ENCODE peak calls at places on chromosomes 12 and 14, in eight cellular contexts. One of them, this sample, is unnamed. For H3K4me1, the result is how much of the 10 kb centered on the place peaks cover.

GRCh38 chr14:93135399-93135798 is 19.7 kb upstream of the ITPK1 start:
- DNase-seq in HepG2: no peak
- DNase-seq in transverse colon: no peak
- DNase-seq in esophagus muscularis mucosa: no peak
- DNase-seq in GM12878: no peak
- DNase-seq in ovary: no peak
- DNase-seq in A549: no peak
- DNase-seq in suprapubic skin: no peak
- DNase-seq in this sample: no peak

GRCh38 chr12:100499416-100499815 is 25.8 kb downstream of the NR1H4 start:
- DNase-seq in esophagus muscularis mucosa: no peak
- DNase-seq in A549: no peak
- DNase-seq in HepG2: no peak
- DNase-seq in ovary: no peak
- DNase-seq in GM12878: no peak
- DNase-seq in transverse colon: no peak
- DNase-seq in suprapubic skin: no peak
- DNase-seq in this sample: no peak

GRCh38 chr14:59772252-59772651 is 98.3 kb downstream of the RTN1 start:
- DNase-seq in transverse colon: no peak
- DNase-seq in A549: no peak
- DNase-seq in ovary: no peak
- DNase-seq in suprapubic skin: no peak
- DNase-seq in GM12878: no peak
- DNase-seq in esophagus muscularis mucosa: no peak
- DNase-seq in HepG2: no peak
- DNase-seq in this sample: no peak

GRCh38 chr12:39327520-39327919 is 115.4 kb downstream of the KIF21A start:
- DNase-seq in A549: no peak
- DNase-seq in GM12878: no peak
- DNase-seq in ovary: no peak
- DNase-seq in transverse colon: no peak
- DNase-seq in suprapubic skin: no peak
- DNase-seq in esophagus muscularis mucosa: no peak
- DNase-seq in HepG2: no peak
- DNase-seq in this sample: no peak

GRCh38 chr12:122527478-122527944 is 462 bp downstream of the KNTC1 start:
- DNase-seq in transverse colon: peak
- DNase-seq in ovary: no peak
- DNase-seq in suprapubic skin: no peak
- DNase-seq in GM12878: no peak
- DNase-seq in A549: peak
- DNase-seq in HepG2: no peak
- DNase-seq in esophagus muscularis mucosa: no peak
- DNase-seq in this sample: no peak

GRCh38 chr12:105485321-105485910 is 154.9 kb downstream of the C12orf75 start:
- DNase-seq in A549: no peak
- DNase-seq in GM12878: no peak
- DNase-seq in HepG2: no peak
- DNase-seq in suprapubic skin: no peak
- DNase-seq in ovary: peak
- DNase-seq in transverse colon: no peak
- DNase-seq in esophagus muscularis mucosa: no peak
- DNase-seq in this sample: no peak

GRCh38 chr14:53929871-53930685 is 26.5 kb downstream of the BMP4 start:
- DNase-seq in A549: peak
- DNase-seq in ovary: no peak
- DNase-seq in HepG2: no peak
- DNase-seq in esophagus muscularis mucosa: no peak
- DNase-seq in transverse colon: peak
- DNase-seq in suprapubic skin: no peak
- DNase-seq in GM12878: no peak
- DNase-seq in this sample: no peak

GRCh38 chr12:70815056-70815455 is 105.5 kb downstream of the PTPRR start:
- DNase-seq in HepG2: no peak
- DNase-seq in A549: no peak
- DNase-seq in esophagus muscularis mucosa: no peak
- DNase-seq in transverse colon: no peak
- DNase-seq in suprapubic skin: no peak
- DNase-seq in GM12878: no peak
- DNase-seq in ovary: no peak
- DNase-seq in this sample: no peak

GRCh38 chr14:94423465-94424056 is 29.0 kb downstream of the SERPINA11 start:
- DNase-seq in suprapubic skin: peak
- DNase-seq in esophagus muscularis mucosa: no peak
- DNase-seq in HepG2: peak
- DNase-seq in transverse colon: peak
- DNase-seq in ovary: peak
- DNase-seq in GM12878: peak
- DNase-seq in A549: peak
- DNase-seq in this sample: peak

GRCh38 chr14:36579573-36580140 is 2.8 kb downstream of the NKX2-8 start:
- DNase-seq in transverse colon: no peak
- DNase-seq in ovary: no peak
- DNase-seq in suprapubic skin: no peak
- DNase-seq in A549: no peak
- DNase-seq in esophagus muscularis mucosa: no peak
- DNase-seq in GM12878: no peak
- DNase-seq in HepG2: no peak
- DNase-seq in this sample: no peak

GRCh38 chr14:68939893-68940613 is 39.0 kb downstream of the ACTN1 start:
- DNase-seq in transverse colon: peak
- DNase-seq in suprapubic skin: no peak
- DNase-seq in HepG2: peak
- DNase-seq in A549: peak
- DNase-seq in GM12878: no peak
- DNase-seq in ovary: peak
- DNase-seq in esophagus muscularis mucosa: no peak
- DNase-seq in this sample: peak
- TF ChIP-seq POLR2A in transverse colon: no peak
- TF ChIP-seq POLR2A in suprapubic skin: no peak
- TF ChIP-seq POLR2A in HepG2: no peak
- TF ChIP-seq POLR2A in A549: no peak
- TF ChIP-seq POLR2A in GM12878: no peak
- TF ChIP-seq POLR2A in ovary: no peak
- TF ChIP-seq POLR2A in esophagus muscularis mucosa: no peak
- TF ChIP-seq POLR2A in this sample: no peak

DNA sequence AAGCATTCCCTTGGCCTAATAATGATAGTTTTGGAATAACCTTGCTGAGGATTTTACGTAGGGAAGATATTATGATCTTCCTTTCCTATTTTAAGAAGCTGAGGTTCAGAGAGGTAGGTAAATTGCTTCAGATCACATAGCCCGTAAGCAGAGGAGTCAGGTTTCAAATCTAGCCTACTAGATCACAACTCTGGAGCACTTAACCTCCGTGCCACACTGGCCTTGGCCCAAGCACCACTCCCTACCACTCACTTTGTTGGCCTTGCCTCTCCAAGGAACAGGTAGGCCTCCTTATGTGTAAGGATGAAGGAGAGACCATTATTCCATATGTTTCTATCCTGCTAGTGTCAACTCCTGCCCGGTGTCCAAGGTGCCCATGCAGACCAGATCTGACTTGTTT is 12.4 kb upstream of the ACOT1 start:
- DNase-seq in suprapubic skin: no peak
- DNase-seq in A549: no peak
- DNase-seq in esophagus muscularis mucosa: no peak
- DNase-seq in ovary: no peak
- DNase-seq in GM12878: no peak
- DNase-seq in transverse colon: no peak
- DNase-seq in HepG2: no peak
- DNase-seq in this sample: no peak
- H3K4me1 ChIP-seq in suprapubic skin: under half
- H3K4me1 ChIP-seq in A549: under half
- H3K4me1 ChIP-seq in esophagus muscularis mucosa: under half
- H3K4me1 ChIP-seq in ovary: under half
- H3K4me1 ChIP-seq in GM12878: under half
- H3K4me1 ChIP-seq in transverse colon: under half
- H3K4me1 ChIP-seq in HepG2: under half
- H3K4me1 ChIP-seq in this sample: under half

GRCh38 chr12:124556896-124557501 is 10.4 kb downstream of the NCOR2 start:
- DNase-seq in ovary: peak
- DNase-seq in suprapubic skin: no peak
- DNase-seq in GM12878: no peak
- DNase-seq in esophagus muscularis mucosa: no peak
- DNase-seq in HepG2: no peak
- DNase-seq in transverse colon: no peak
- DNase-seq in A549: no peak
- DNase-seq in this sample: no peak
- TF ChIP-seq EP300 in ovary: no peak
- TF ChIP-seq EP300 in suprapubic skin: no peak
- TF ChIP-seq EP300 in GM12878: no peak
- TF ChIP-seq EP300 in esophagus muscularis mucosa: no peak
- TF ChIP-seq EP300 in HepG2: no peak
- TF ChIP-seq EP300 in transverse colon: no peak
- TF ChIP-seq EP300 in A549: no peak
- TF ChIP-seq EP300 in this sample: no peak

DNA sequence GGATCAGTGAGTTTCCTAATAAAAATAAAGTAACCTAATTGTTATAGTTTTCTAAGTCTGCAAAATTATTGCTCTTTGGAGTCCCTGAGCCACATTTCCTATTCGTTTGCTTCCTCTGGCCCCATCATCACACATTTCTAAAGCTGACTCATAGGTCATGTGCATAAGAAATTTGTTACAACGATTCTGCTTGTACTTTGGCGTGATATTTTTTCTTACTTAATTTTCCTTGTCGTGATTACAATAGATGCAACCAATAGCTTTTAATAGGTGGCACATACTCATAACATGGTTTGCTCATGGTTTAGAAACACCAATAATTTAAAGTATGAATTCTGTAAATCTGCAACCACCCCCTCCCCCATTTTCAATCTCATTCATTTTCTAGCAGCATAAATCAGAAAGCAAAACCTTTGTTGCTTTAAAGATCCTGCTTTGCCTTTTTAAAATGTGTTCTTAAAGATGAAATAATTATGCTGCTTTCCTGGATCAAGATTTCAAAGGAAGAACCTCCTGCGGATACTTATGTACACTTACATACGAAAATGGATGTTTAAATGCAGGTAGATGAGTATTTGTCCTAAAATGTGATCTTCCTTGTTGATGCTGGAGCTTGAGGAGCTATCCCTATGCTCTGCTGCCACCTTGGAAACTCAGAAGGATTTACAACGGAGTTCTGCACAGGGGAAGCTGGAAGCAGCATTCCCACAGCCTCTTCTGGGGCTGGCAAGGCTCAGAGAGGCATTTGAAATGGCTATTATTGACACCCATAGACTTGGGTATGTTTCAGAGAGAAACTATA is 1.7 kb upstream of the FLRT2 start:
- DNase-seq in esophagus muscularis mucosa: no peak
- DNase-seq in A549: peak
- DNase-seq in GM12878: no peak
- DNase-seq in suprapubic skin: no peak
- DNase-seq in HepG2: peak
- DNase-seq in ovary: peak
- DNase-seq in transverse colon: no peak
- DNase-seq in this sample: no peak
- TF ChIP-seq POLR2A in esophagus muscularis mucosa: no peak
- TF ChIP-seq POLR2A in A549: no peak
- TF ChIP-seq POLR2A in GM12878: no peak
- TF ChIP-seq POLR2A in suprapubic skin: no peak
- TF ChIP-seq POLR2A in HepG2: no peak
- TF ChIP-seq POLR2A in ovary: no peak
- TF ChIP-seq POLR2A in transverse colon: no peak
- TF ChIP-seq POLR2A in this sample: no peak

GRCh38 chr14:69666112-69666511 is 54.7 kb downstream of the SUSD6 start:
- DNase-seq in esophagus muscularis mucosa: no peak
- DNase-seq in HepG2: no peak
- DNase-seq in ovary: no peak
- DNase-seq in A549: no peak
- DNase-seq in suprapubic skin: no peak
- DNase-seq in GM12878: no peak
- DNase-seq in transverse colon: no peak
- DNase-seq in this sample: no peak
- H3K4me1 ChIP-seq in esophagus muscularis mucosa: half or more
- H3K4me1 ChIP-seq in HepG2: half or more
- H3K4me1 ChIP-seq in ovary: under half
- H3K4me1 ChIP-seq in A549: half or more
- H3K4me1 ChIP-seq in suprapubic skin: half or more
- H3K4me1 ChIP-seq in GM12878: half or more
- H3K4me1 ChIP-seq in transverse colon: half or more
- H3K4me1 ChIP-seq in this sample: under half

GRCh38 chr12:24081092-24081529 is 131.6 kb upstream of the SOX5 start:
- DNase-seq in transverse colon: no peak
- DNase-seq in esophagus muscularis mucosa: no peak
- DNase-seq in HepG2: no peak
- DNase-seq in ovary: no peak
- DNase-seq in GM12878: no peak
- DNase-seq in suprapubic skin: no peak
- DNase-seq in A549: no peak
- DNase-seq in this sample: no peak
- TF ChIP-seq EP300 in transverse colon: no peak
- TF ChIP-seq EP300 in esophagus muscularis mucosa: no peak
- TF ChIP-seq EP300 in HepG2: no peak
- TF ChIP-seq EP300 in ovary: no peak
- TF ChIP-seq EP300 in GM12878: no peak
- TF ChIP-seq EP300 in suprapubic skin: no peak
- TF ChIP-seq EP300 in A549: no peak
- TF ChIP-seq EP300 in this sample: no peak

DNA sequence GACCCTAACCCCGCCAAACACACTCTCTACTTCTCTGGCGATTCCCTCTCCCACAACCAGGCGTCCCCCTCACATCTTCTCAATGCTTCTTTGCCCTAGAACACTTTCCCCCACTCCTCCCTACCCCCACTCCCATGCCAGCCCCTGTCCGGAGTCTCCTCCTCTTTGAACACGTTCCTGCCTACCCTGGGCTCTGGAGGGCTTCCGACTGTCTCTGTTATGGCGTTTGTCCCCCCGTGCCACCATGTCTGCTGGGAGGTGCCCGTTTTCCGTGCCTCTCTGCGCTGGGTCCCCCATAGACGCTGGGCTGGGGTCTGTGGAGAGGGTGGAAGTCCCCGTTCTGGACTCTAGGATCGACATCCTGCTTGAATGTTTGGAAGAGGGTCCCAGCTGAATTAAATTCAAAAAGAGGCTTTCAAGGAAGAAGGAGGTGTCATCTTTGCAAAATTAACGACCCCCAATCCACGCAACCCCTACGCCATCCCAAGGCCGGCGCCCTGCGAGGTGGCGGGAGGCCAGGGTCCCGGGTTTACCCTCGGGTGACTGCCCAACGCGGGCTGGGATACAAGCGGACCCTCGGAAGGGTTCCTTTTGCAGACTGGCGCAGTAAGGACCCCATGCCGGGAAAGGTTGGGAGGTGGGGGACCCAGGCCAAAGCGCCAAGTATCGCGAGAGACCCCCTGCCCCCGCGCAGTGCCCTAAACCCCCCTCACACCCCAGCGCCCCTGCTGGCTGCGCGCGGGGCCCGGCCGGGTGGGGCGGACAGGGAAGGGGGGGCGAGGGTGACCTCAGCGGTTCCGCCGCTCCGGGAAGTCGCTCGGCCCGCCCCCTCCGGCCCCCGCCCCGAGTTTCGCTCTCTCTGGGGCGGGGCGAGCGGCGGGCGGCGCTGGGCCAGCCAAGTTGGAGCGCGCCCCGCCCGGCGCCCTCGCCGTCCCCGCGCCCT is 973 bp upstream of the ZBTB42 start:
- DNase-seq in ovary: peak
- DNase-seq in HepG2: peak
- DNase-seq in esophagus muscularis mucosa: peak
- DNase-seq in GM12878: no peak
- DNase-seq in suprapubic skin: peak
- DNase-seq in A549: peak
- DNase-seq in transverse colon: peak
- DNase-seq in this sample: peak
- TF ChIP-seq POLR2A in ovary: peak
- TF ChIP-seq POLR2A in HepG2: no peak
- TF ChIP-seq POLR2A in esophagus muscularis mucosa: peak
- TF ChIP-seq POLR2A in GM12878: no peak
- TF ChIP-seq POLR2A in suprapubic skin: no peak
- TF ChIP-seq POLR2A in A549: no peak
- TF ChIP-seq POLR2A in transverse colon: peak
- TF ChIP-seq POLR2A in this sample: no peak

This sample was measured in tibial nerve.